ENCODE peak calls at places on chromosomes 16 and 17, in four cellular contexts. One of them, this sample, is unnamed.

GRCh38 chr16:85094812-85095211 is 17.5 kb downstream of the CIBAR2 start:
- DNase-seq in heart right ventricle: no peak
- DNase-seq in fibroblast of lung: no peak
- DNase-seq in Peyer's patch: no peak
- DNase-seq in this sample: no peak

GRCh38 chr16:27285676-27286196 is 17.2 kb upstream of the NSMCE1 start:
- DNase-seq in fibroblast of lung: no peak
- DNase-seq in heart right ventricle: peak; percentile 23
- DNase-seq in Peyer's patch: no peak
- DNase-seq in this sample: peak; percentile 70

GRCh38 chr16:21326459-21326858 is 48.4 kb upstream of the CRYM start:
- DNase-seq in Peyer's patch: no peak
- DNase-seq in heart right ventricle: no peak
- DNase-seq in fibroblast of lung: no peak
- DNase-seq in this sample: no peak

GRCh38 chr17:68036304-68037147 is 991 bp downstream of the KPNA2 start:
- DNase-seq in Peyer's patch: no peak
- DNase-seq in fibroblast of lung: peak; percentile 66
- DNase-seq in heart right ventricle: no peak
- DNase-seq in this sample: no peak

GRCh38 chr17:33523577-33523981 is 230.5 kb upstream of the ASIC2 start:
- DNase-seq in heart right ventricle: no peak
- DNase-seq in fibroblast of lung: no peak
- DNase-seq in Peyer's patch: no peak
- DNase-seq in this sample: peak; percentile 73

GRCh38 chr17:65270932-65271700 is 133.9 kb downstream of the RGS9 start:
- DNase-seq in fibroblast of lung: peak; percentile 26
- DNase-seq in Peyer's patch: no peak
- DNase-seq in heart right ventricle: no peak
- DNase-seq in this sample: no peak

GRCh38 chr17:59888145-59888750 is 4.5 kb downstream of the TUBD1 start:
- DNase-seq in Peyer's patch: peak; percentile 6
- DNase-seq in heart right ventricle: no peak
- DNase-seq in fibroblast of lung: no peak
- DNase-seq in this sample: no peak

GRCh38 chr17:48102700-48103378 is 1.6 kb upstream of the CBX1 start:
- DNase-seq in fibroblast of lung: no peak
- DNase-seq in heart right ventricle: no peak
- DNase-seq in Peyer's patch: no peak
- DNase-seq in this sample: no peak

GRCh38 chr16:13242201-13242600 is 340.8 kb downstream of the SHISA9 start:
- DNase-seq in heart right ventricle: no peak
- DNase-seq in fibroblast of lung: no peak
- DNase-seq in Peyer's patch: no peak
- DNase-seq in this sample: no peak

GRCh38 chr17:81061027-81061426 is 26.1 kb downstream of the BAIAP2 start:
- DNase-seq in fibroblast of lung: no peak
- DNase-seq in Peyer's patch: no peak
- DNase-seq in heart right ventricle: no peak
- DNase-seq in this sample: no peak

GRCh38 chr16:46947900-46948547 is 25.4 kb downstream of the DNAJA2 start:
- DNase-seq in heart right ventricle: no peak
- DNase-seq in fibroblast of lung: peak; percentile 26
- DNase-seq in Peyer's patch: no peak
- DNase-seq in this sample: no peak

GRCh38 chr17:32495347-32496253 is 8.8 kb downstream of the CDK5R1 start:
- DNase-seq in heart right ventricle: peak; percentile 47
- DNase-seq in Peyer's patch: no peak
- DNase-seq in fibroblast of lung: peak; percentile 64
- DNase-seq in this sample: no peak

GRCh38 chr17:32520737-32521399 is 34.1 kb downstream of the CDK5R1 start:
- DNase-seq in heart right ventricle: no peak
- DNase-seq in fibroblast of lung: no peak
- DNase-seq in Peyer's patch: no peak
- DNase-seq in this sample: peak; percentile 10

GRCh38 chr17:71975331-71975801 is 145.5 kb upstream of the SOX9 start:
- DNase-seq in Peyer's patch: no peak
- DNase-seq in fibroblast of lung: peak; percentile 50
- DNase-seq in heart right ventricle: peak; percentile 52
- DNase-seq in this sample: peak; percentile 86

GRCh38 chr16:47660540-47660939 is 199.4 kb downstream of the PHKB start:
- DNase-seq in heart right ventricle: no peak
- DNase-seq in fibroblast of lung: no peak
- DNase-seq in Peyer's patch: no peak
- DNase-seq in this sample: no peak

GRCh38 chr16:85567101-85567866 is 45.8 kb upstream of the GSE1 start:
- DNase-seq in Peyer's patch: no peak
- DNase-seq in fibroblast of lung: no peak
- DNase-seq in heart right ventricle: no peak
- DNase-seq in this sample: no peak

GRCh38 chr16:4212207-4212933 is 29.5 kb downstream of the SRL start:
- DNase-seq in fibroblast of lung: no peak
- DNase-seq in Peyer's patch: no peak
- DNase-seq in heart right ventricle: peak; percentile 83
- DNase-seq in this sample: peak; percentile 76

GRCh38 chr17:28929769-28930168 is 21.5 kb downstream of the PHF12 start:
- DNase-seq in Peyer's patch: no peak
- DNase-seq in heart right ventricle: no peak
- DNase-seq in fibroblast of lung: no peak
- DNase-seq in this sample: no peak

GRCh38 chr16:20084624-20085226 is 11.0 kb upstream of the GPR139 start:
- DNase-seq in fibroblast of lung: no peak
- DNase-seq in heart right ventricle: no peak
- DNase-seq in Peyer's patch: no peak
- DNase-seq in this sample: no peak

GRCh38 chr16:73056911-73057310 is 9.0 kb upstream of the ZFHX3 start:
- DNase-seq in Peyer's patch: no peak
- DNase-seq in fibroblast of lung: no peak
- DNase-seq in heart right ventricle: no peak
- DNase-seq in this sample: no peak

GRCh38 chr16:67169642-67170167 is 633 bp upstream of the NOL3 start:
- DNase-seq in heart right ventricle: no peak
- DNase-seq in Peyer's patch: no peak
- DNase-seq in fibroblast of lung: peak; percentile 17
- DNase-seq in this sample: no peak

GRCh38 chr16:90077240-90077756 is at the start of gene PRDM7:
- DNase-seq in fibroblast of lung: peak; percentile 91
- DNase-seq in heart right ventricle: peak; percentile 93
- DNase-seq in Peyer's patch: peak; percentile 93
- DNase-seq in this sample: peak; percentile 93

GRCh38 chr17:50531428-50532025 is 1.0 kb upstream of the EPN3 start:
- DNase-seq in Peyer's patch: no peak
- DNase-seq in heart right ventricle: no peak
- DNase-seq in fibroblast of lung: no peak
- DNase-seq in this sample: no peak

GRCh38 chr16:30065112-30065942 is at the start of gene ALDOA:
- DNase-seq in heart right ventricle: peak; percentile 98
- DNase-seq in fibroblast of lung: peak; percentile 99
- DNase-seq in Peyer's patch: peak; percentile 96
- DNase-seq in this sample: peak; percentile 99
- TF ChIP-seq CTCF in heart right ventricle: no peak
- TF ChIP-seq CTCF in fibroblast of lung: no peak
- TF ChIP-seq CTCF in Peyer's patch: peak; percentile 22
- TF ChIP-seq CTCF in this sample: peak; percentile 21

GRCh38 chr16:75235721-75236193 is 15.7 kb downstream of the BCAR1 start:
- DNase-seq in fibroblast of lung: no peak
- DNase-seq in Peyer's patch: no peak
- DNase-seq in heart right ventricle: peak; percentile 7
- DNase-seq in this sample: no peak
- H3K36me3 ChIP-seq in fibroblast of lung: peaks cover 55% of the 10 kb centered on the region
- H3K36me3 ChIP-seq in Peyer's patch: peaks cover 84% of the 10 kb centered on the region
- H3K36me3 ChIP-seq in heart right ventricle: no peaks in the 10 kb centered on the region
- H3K36me3 ChIP-seq in this sample: peaks cover 64% of the 10 kb centered on the region

GRCh38 chr17:38729368-38729885 is 714 bp upstream of the CISD3 start:
- DNase-seq in heart right ventricle: no peak
- DNase-seq in Peyer's patch: no peak
- DNase-seq in fibroblast of lung: no peak
- DNase-seq in this sample: no peak
- H3K27ac ChIP-seq in heart right ventricle: peak overlapping the region; percentile 93
- H3K27ac ChIP-seq in Peyer's patch: peak overlapping the region; percentile 96
- H3K27ac ChIP-seq in fibroblast of lung: no peak overlapping the region
- H3K27ac ChIP-seq in this sample: peak overlapping the region; percentile 86

GRCh38 chr17:66760324-66760723 is 74.6 kb upstream of the CACNG5 start:
- DNase-seq in heart right ventricle: no peak
- DNase-seq in fibroblast of lung: no peak
- DNase-seq in Peyer's patch: no peak
- DNase-seq in this sample: no peak
- TF ChIP-seq CTCF in heart right ventricle: no peak
- TF ChIP-seq CTCF in fibroblast of lung: no peak
- TF ChIP-seq CTCF in Peyer's patch: no peak
- TF ChIP-seq CTCF in this sample: no peak

GRCh38 chr16:10777356-10777755 is 33.7 kb downstream of the NUBP1 start:
- DNase-seq in fibroblast of lung: no peak
- DNase-seq in Peyer's patch: no peak
- DNase-seq in heart right ventricle: no peak
- DNase-seq in this sample: no peak
- H3K36me3 ChIP-seq in fibroblast of lung: no peaks in the 10 kb centered on the region
- H3K36me3 ChIP-seq in Peyer's patch: no peaks in the 10 kb centered on the region
- H3K36me3 ChIP-seq in heart right ventricle: no peaks in the 10 kb centered on the region
- H3K36me3 ChIP-seq in this sample: no peaks in the 10 kb centered on the region

This sample was measured in tibial artery.